ENCODE peak calls at places on chromosome 13, in four cellular contexts. X is A549, V is HCT116, O is endothelial cell of umbilical vein. E is an unnamed sample. For H3K4me1, the result is how much of the 10 kb centered on the place peaks cover.

GRCh38 chr13:70424428-70424827 is 316.2 kb upstream of the KLHL1 start:
- DNase-seq in X (no peak), V (no peak), O (no peak), E (peak)

GRCh38 chr13:67438465-67438864 is 208.3 kb upstream of the PCDH9 start:
- DNase-seq in O (no peak), X (no peak), V (no peak), E (no peak)

GRCh38 chr13:52070929-52071523 is 46.5 kb downstream of the UTP14C start:
- DNase-seq in O (peak), V (no peak), X (no peak), E (no peak)

GRCh38 chr13:45907501-45907900 is 55.9 kb upstream of the SIAH3 start:
- DNase-seq in O (no peak), X (no peak), V (no peak), E (no peak)

GRCh38 chr13:31681133-31681532 is 58.2 kb upstream of the RXFP2 start:
- DNase-seq in V (no peak), X (no peak), O (no peak), E (no peak)

GRCh38 chr13:103757361-103757760 is 691.1 kb upstream of the SLC10A2 start:
- DNase-seq in V (no peak), O (no peak), X (no peak), E (no peak)

GRCh38 chr13:28494537-28494860 is 429 bp downstream of the FLT1 start:
- DNase-seq in O (peak), V (no peak), X (no peak), E (no peak)

GRCh38 chr13:91722267-91722884 is 324.0 kb downstream of the GPC5 start:
- DNase-seq in V (no peak), X (no peak), O (peak), E (no peak)

GRCh38 chr13:99884913-99885312 is 86.7 kb downstream of the ZIC5 start:
- DNase-seq in X (no peak), O (no peak), V (no peak), E (no peak)

GRCh38 chr13:35356572-35356971 is 119.9 kb downstream of the MAB21L1 start:
- DNase-seq in O (peak), X (no peak), V (no peak), E (no peak)

GRCh38 chr13:104592127-104592526 is 1525.9 kb upstream of the SLC10A2 start:
- DNase-seq in V (peak), O (peak), X (no peak), E (no peak)

GRCh38 chr13:105207586-105208293 is 1327.7 kb downstream of the EFNB2 start:
- DNase-seq in X (no peak), V (no peak), O (no peak), E (no peak)

GRCh38 chr13:73065665-73066350 is 7.0 kb downstream of the KLF5 start:
- DNase-seq in O (no peak), V (no peak), X (no peak), E (peak)

GRCh38 chr13:81304121-81304659 is 963.3 kb upstream of the SPRY2 start:
- DNase-seq in V (no peak), X (no peak), O (no peak), E (no peak)

GRCh38 chr13:77409412-77409811 is 82.5 kb upstream of the MYCBP2 start:
- DNase-seq in V (no peak), X (no peak), O (no peak), E (no peak)

GRCh38 chr13:51435002-51435578 is 17.7 kb downstream of the INTS6 start:
- DNase-seq in X (peak), V (no peak), O (peak), E (no peak)

GRCh38 chr13:27406178-27406939 is 18.1 kb upstream of the GTF3A start:
- DNase-seq in O (peak), V (no peak), X (peak), E (peak)

GRCh38 chr13:46134961-46135522 is 30.2 kb upstream of the CPB2 start:
- DNase-seq in O (no peak), X (no peak), V (peak), E (peak)

GRCh38 chr13:35804901-35805300 is 326.3 kb downstream of the DCLK1 start:
- DNase-seq in X (no peak), O (no peak), V (no peak), E (no peak)

GRCh38 chr13:33582121-33582520 is 235.8 kb upstream of the RFC3 start:
- DNase-seq in X (no peak), V (no peak), O (no peak), E (no peak)

GRCh38 chr13:42651936-42652641 is 78.1 kb downstream of the TNFSF11 start:
- DNase-seq in O (no peak), X (no peak), V (no peak), E (no peak)

GRCh38 chr13:26698392-26699196 is 62.0 kb downstream of the GPR12 start:
- DNase-seq in X (peak), V (peak), O (peak), E (peak)

GRCh38 chr13:91406619-91407018 is 8.2 kb downstream of the GPC5 start:
- DNase-seq in V (peak), X (peak), O (peak), E (peak)

GRCh38 chr13:24693862-24694471 is 13.8 kb downstream of the ATP12A start:
- DNase-seq in V (peak), X (peak), O (peak), E (peak)

DNA sequence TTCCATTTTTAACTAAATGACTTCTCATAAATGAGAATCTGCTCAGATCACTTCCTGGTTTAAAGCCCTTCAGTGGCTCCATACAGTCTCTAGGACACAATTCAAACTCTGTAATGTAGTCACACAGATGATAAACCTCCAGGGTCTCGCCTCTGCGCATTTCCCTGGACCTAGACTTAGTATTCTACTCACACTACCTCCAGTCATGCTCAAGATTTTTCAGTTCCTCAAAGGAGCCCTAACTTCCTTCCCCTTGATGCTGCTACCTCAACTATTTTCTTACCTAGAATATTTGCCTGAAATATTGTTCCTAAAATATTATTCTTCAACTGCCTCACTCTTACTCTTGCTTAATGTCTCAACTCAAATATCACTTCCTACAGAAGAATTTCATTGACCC is 86.7 kb upstream of the TPP2 start:
- DNase-seq in V (no peak), X (no peak), O (no peak), E (no peak)
- TF ChIP-seq CTCF in V (no peak), X (no peak), O (no peak), E (no peak)

GRCh38 chr13:79406597-79406908 is 498 bp upstream of the RBM26 start:
- DNase-seq in O (no peak), X (no peak), V (no peak), E (no peak)

GRCh38 chr13:79405831-79406596 is at the start of gene RBM26:
- DNase-seq in X (peak), O (peak), V (peak), E (peak)

GRCh38 chr13:79405501-79405830 is 589 bp downstream of the RBM26 start:
- DNase-seq in X (peak), O (peak), V (no peak), E (no peak)

GRCh38 chr13:79404361-79404760 is 1.7 kb downstream of the RBM26 start:
- DNase-seq in X (no peak), O (peak), V (no peak), E (no peak)

DNA sequence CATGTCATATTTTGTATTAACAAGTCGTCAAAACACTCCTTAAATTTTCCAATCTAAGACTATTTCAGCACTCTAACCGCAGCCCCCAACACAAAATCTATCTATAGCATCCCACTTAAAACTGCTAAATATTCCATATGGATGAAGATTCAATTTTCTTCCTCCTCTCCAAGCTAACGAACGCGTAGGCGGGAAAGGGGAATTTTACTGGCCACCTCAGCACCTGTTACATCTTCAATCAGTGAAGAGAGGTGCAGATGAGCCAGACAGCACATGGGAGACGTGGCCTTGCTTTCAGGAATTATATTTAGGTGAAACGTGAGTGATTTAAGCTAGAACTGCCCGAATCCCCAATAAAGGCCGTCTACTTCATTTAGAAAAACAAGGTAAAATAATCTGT is 1.1 kb downstream of the RBM26 start:
- DNase-seq in V (no peak), X (no peak), O (peak), E (no peak)
- H3K4me1 ChIP-seq in V (under half), X (under half), O (under half), E (under half)

DNA sequence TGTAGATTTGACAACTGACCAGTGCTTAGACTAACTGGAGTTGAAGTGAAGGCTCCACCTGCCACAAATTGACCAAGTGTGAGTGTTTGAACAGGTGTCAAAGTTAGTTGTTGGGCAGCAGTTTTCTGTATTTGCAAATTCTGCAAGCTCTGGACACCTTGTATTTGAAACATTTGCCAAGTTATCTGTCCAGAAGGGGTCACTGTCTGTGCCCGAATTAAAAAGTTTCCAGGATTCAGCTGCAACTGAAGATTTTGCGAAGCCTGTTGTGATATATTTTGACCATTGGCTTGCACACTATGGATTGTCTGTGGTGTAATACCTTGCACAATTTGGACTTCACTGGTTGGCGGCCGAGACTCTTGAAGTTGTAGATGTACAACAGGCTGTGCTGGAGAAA is 1690.7 kb downstream of the SLITRK5 start:
- DNase-seq in X (no peak), V (no peak), O (peak), E (peak)
- TF ChIP-seq CTCF in X (peak), V (peak), O (peak), E (peak)

GRCh38 chr13:29589234-29589633 is 6.3 kb downstream of the SLC7A1 start:
- DNase-seq in X (no peak), O (no peak), V (no peak), E (no peak)
- H3K4me1 ChIP-seq in X (under half), O (under half), V (under half), E (under half)

GRCh38 chr13:39766464-39767167 is 111.2 kb downstream of the COG6 start:
- DNase-seq in X (no peak), O (no peak), V (no peak), E (no peak)

GRCh38 chr13:39770514-39770913 is 115.1 kb downstream of the COG6 start:
- DNase-seq in V (no peak), X (no peak), O (no peak), E (no peak)

GRCh38 chr13:39767791-39768564 is 112.5 kb downstream of the COG6 start:
- DNase-seq in V (no peak), O (no peak), X (no peak), E (no peak)

GRCh38 chr13:39768962-39769361 is 113.5 kb downstream of the COG6 start:
- DNase-seq in X (no peak), O (no peak), V (no peak), E (no peak)

DNA sequence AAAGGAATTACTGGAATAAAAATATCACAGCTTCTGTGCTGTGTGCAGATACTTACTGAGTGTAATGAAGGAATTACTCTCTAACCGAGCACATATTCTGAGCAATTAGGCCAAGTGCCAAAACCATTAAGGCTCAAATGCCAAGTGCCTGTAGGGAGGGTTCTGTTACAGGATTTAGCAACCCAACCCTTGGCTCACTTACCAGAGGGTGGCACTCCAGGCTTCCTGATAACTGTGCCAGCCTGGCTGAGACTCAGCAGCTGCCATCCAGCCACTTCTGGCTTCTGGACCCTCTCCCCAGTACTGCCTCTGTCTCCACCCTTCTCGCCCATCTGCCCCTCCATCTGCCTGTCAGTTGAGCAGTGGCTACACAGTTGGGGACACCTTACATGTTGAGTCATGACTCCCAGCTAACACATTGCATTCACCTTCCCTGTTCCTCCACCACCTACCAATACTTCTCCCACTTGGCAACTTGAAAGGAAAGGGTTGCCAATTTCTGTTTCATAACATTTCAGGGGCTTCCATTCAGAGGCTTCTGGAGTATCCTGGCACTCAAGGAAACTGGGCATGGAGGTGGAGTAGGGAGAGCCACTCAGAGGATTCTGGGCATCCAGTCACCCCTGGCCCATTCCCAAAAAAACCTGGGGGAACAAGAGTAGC is 110.5 kb downstream of the COG6 start:
- DNase-seq in X (no peak), O (peak), V (no peak), E (peak)
- TF ChIP-seq CTCF in X (peak), O (peak), V (peak), E (no peak)

GRCh38 chr13:106568225-106569003 is 477 bp upstream of the ARGLU1 start:
- DNase-seq in V (peak), O (no peak), X (peak), E (no peak)

GRCh38 chr13:106567421-106568224 is at the start of gene ARGLU1:
- DNase-seq in X (peak), O (peak), V (no peak), E (peak)

GRCh38 chr13:106565127-106565775 is 2.7 kb downstream of the ARGLU1 start:
- DNase-seq in O (no peak), V (no peak), X (no peak), E (no peak)

GRCh38 chr13:106569233-106570095 is 1.5 kb upstream of the ARGLU1 start:
- DNase-seq in O (no peak), X (no peak), V (no peak), E (no peak)

GRCh38 chr13:106566682-106567420 is 1.1 kb downstream of the ARGLU1 start:
- DNase-seq in O (peak), X (peak), V (no peak), E (peak)
- H3K4me1 ChIP-seq in O (under half), X (under half), V (under half), E (under half)

DNA sequence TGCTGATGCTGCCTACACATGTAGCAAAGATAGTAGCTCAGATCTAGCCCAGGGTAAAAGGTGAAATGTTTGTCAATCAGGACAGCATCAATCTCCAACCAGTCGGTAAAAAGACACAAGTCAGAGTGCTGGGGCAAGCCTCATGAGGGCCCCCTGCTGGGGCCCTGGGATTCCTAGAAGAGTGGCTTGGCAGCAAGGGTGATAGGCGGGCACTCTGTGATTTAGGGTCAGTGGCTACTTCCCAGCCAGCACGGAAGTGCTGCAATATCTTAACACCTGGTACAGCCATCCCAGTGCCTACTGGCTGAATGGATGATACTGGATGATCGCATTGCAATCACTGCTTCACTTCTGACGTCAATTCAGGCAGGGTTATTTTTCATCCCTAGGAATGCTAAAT is 432.2 kb downstream of the FGF9 start:
- DNase-seq in O (no peak), V (no peak), X (no peak), E (no peak)
- TF ChIP-seq CTCF in O (no peak), V (peak), X (no peak), E (peak)

DNA sequence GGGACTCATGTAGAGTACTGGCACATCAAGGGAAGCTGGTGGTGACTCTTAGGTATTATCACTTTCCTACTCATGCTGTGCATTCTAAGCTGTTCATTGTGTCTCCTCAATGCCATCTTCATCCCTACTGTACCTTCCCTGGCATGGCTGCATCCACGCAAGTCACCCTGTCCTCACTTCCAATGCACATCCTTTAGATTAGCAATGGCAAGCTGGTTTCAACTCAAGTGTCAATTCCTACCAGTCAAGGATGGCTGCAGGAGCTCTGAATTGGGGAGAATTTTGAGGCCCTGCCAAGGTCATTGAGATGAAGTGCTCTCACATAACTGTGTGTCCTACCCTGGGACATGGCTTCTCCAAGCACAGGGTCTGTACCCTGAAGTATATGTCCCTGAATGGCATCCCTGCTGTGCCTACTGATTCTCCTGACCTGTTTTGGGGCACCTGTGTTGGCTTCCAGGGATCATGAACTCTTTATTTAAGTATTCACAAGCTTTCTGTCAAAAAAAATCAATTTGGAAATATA is 24.6 kb downstream of the COL4A1 start:
- DNase-seq in O (no peak), X (no peak), V (no peak), E (no peak)
- H3K4me1 ChIP-seq in O (under half), X (under half), V (under half), E (under half)

GRCh38 chr13:106865706-106866288 is 297.9 kb upstream of the ARGLU1 start:
- DNase-seq in X (no peak), V (no peak), O (peak), E (no peak)

GRCh38 chr13:106867249-106867648 is 299.3 kb upstream of the ARGLU1 start:
- DNase-seq in V (no peak), X (no peak), O (peak), E (no peak)
- TF ChIP-seq CTCF in V (no peak), X (no peak), O (peak), E (no peak)

GRCh38 chr13:98220188-98220765 is 43.2 kb upstream of the RNF113B start:
- DNase-seq in O (no peak), V (no peak), X (no peak), E (no peak)
- H3K4me1 ChIP-seq in O (under half), V (under half), X (under half), E (under half)

E was measured in Caco-2.